ENCODE peak calls at places on chromosomes 6 and 20, in five cellular contexts. V is HCT116, P is endothelial cell of umbilical vein, N is Peyer's patch, L is lower lobe of right lung. D is an unnamed sample.

GRCh38 chr6:79353226-79353625 is 118.7 kb upstream of the HMGN3 start:
- DNase-seq in P (no peak), N (no peak), V (no peak), L (no peak), D (no peak)

GRCh38 chr6:36127462-36128016 is 2.8 kb upstream of the MAPK13 start:
- DNase-seq in P (peak; percentile 87), N (no peak), V (no peak), L (peak; percentile 86), D (no peak)

GRCh38 chr20:56627122-56628014 is 1.7 kb upstream of the TFAP2C start:
- DNase-seq in N (no peak), V (no peak), L (no peak), P (no peak), D (no peak)

GRCh38 chr6:129141499-129141898 is 258.6 kb downstream of the LAMA2 start:
- DNase-seq in N (no peak), P (no peak), L (no peak), V (no peak), D (no peak)

GRCh38 chr6:4369616-4370015 is 234.2 kb upstream of the ECI2 start:
- DNase-seq in N (no peak), V (no peak), P (peak; percentile 10), L (no peak), D (no peak)

GRCh38 chr6:4225207-4225872 is 90.0 kb upstream of the ECI2 start:
- DNase-seq in L (no peak), V (no peak), N (no peak), P (no peak), D (peak; percentile 71)

GRCh38 chr6:82251942-82252341 is 4.4 kb upstream of the IBTK start:
- DNase-seq in P (peak; percentile 62), N (no peak), V (peak; percentile 37), L (no peak), D (no peak)

GRCh38 chr6:84074988-84075781 is 41.6 kb downstream of the MRAP2 start:
- DNase-seq in V (peak; percentile 6), P (peak; percentile 59), L (no peak), N (no peak), D (no peak)

GRCh38 chr6:157989541-157990289 is 8.1 kb downstream of the SYNJ2 start:
- DNase-seq in P (peak; percentile 67), V (no peak), L (peak; percentile 59), N (no peak), D (no peak)

GRCh38 chr6:85864453-85865401 is 222.0 kb upstream of the SYNCRIP start:
- DNase-seq in L (no peak), V (no peak), P (peak; percentile 42), N (no peak), D (no peak)

GRCh38 chr20:20977786-20978185 is 128.4 kb downstream of the LINC00237 start:
- DNase-seq in P (no peak), V (no peak), N (no peak), L (no peak), D (no peak)

GRCh38 chr20:57076202-57076651 is 190.2 kb downstream of the BMP7 start:
- DNase-seq in N (no peak), L (no peak), P (no peak), V (no peak), D (no peak)

GRCh38 chr6:136921936-136922679 is at the start of gene SLC35D3:
- DNase-seq in N (no peak), V (no peak), L (peak; percentile 56), P (peak; percentile 14), D (no peak)

GRCh38 chr6:127938701-127939100 is 37.8 kb upstream of the THEMIS start:
- DNase-seq in L (no peak), N (no peak), V (peak; percentile 6), P (peak; percentile 63), D (no peak)

GRCh38 chr20:31566658-31567379 is 38.3 kb upstream of the ID1 start:
- DNase-seq in L (no peak), V (peak; percentile 75), P (no peak), N (no peak), D (no peak)

GRCh38 chr20:52621401-52621800 is 350.8 kb upstream of the TSHZ2 start:
- DNase-seq in N (no peak), V (no peak), L (no peak), P (no peak), D (no peak)

GRCh38 chr20:12722096-12722495 is 286.7 kb upstream of the SPTLC3 start:
- DNase-seq in P (no peak), L (no peak), V (no peak), N (no peak), D (no peak)

GRCh38 chr20:21259346-21259745 is 43.8 kb upstream of the XRN2 start:
- DNase-seq in L (no peak), N (no peak), P (no peak), V (no peak), D (no peak)

GRCh38 chr6:121885399-121886152 is 450.1 kb downstream of the GJA1 start:
- DNase-seq in V (no peak), L (no peak), N (no peak), P (no peak), D (peak; percentile 68)

GRCh38 chr6:54737247-54737646 is 109.3 kb upstream of the FAM83B start:
- DNase-seq in L (no peak), N (no peak), P (no peak), V (no peak), D (no peak)

GRCh38 chr20:37988555-37988954 is 44.7 kb downstream of the TTI1 start:
- DNase-seq in N (no peak), P (no peak), L (no peak), V (no peak), D (no peak)

GRCh38 chr6:141598487-141598886 is 534.2 kb upstream of the GJE1 start:
- DNase-seq in V (no peak), P (peak; percentile 44), N (no peak), L (no peak), D (no peak)

GRCh38 chr6:151058021-151058733 is 181.6 kb upstream of the AKAP12 start:
- DNase-seq in P (no peak), L (no peak), N (no peak), V (no peak), D (no peak)

GRCh38 chr6:73121421-73121993 is 103.8 kb downstream of the KHDC1L start:
- DNase-seq in L (no peak), P (peak; percentile 6), V (no peak), N (no peak), D (no peak)

GRCh38 chr6:144806222-144806621 is 521.1 kb downstream of the UTRN start:
- DNase-seq in N (no peak), V (no peak), P (no peak), L (no peak), D (no peak)

GRCh38 chr6:122692175-122692598 is 82.0 kb downstream of the PKIB start:
- DNase-seq in L (no peak), P (no peak), V (no peak), N (no peak), D (peak; percentile 27)

GRCh38 chr6:52534966-52535390 is 41.9 kb downstream of the TRAM2 start:
- DNase-seq in N (peak; percentile 34), V (no peak), P (peak; percentile 53), L (no peak), D (no peak)

GRCh38 chr6:8743146-8743745 is 307.9 kb upstream of the SLC35B3 start:
- DNase-seq in P (no peak), N (no peak), L (no peak), V (peak; percentile 8), D (no peak)
- TF ChIP-seq CTCF in P (no peak), N (no peak), L (peak; percentile 17), V (peak; percentile 1), D (no peak)

DNA sequence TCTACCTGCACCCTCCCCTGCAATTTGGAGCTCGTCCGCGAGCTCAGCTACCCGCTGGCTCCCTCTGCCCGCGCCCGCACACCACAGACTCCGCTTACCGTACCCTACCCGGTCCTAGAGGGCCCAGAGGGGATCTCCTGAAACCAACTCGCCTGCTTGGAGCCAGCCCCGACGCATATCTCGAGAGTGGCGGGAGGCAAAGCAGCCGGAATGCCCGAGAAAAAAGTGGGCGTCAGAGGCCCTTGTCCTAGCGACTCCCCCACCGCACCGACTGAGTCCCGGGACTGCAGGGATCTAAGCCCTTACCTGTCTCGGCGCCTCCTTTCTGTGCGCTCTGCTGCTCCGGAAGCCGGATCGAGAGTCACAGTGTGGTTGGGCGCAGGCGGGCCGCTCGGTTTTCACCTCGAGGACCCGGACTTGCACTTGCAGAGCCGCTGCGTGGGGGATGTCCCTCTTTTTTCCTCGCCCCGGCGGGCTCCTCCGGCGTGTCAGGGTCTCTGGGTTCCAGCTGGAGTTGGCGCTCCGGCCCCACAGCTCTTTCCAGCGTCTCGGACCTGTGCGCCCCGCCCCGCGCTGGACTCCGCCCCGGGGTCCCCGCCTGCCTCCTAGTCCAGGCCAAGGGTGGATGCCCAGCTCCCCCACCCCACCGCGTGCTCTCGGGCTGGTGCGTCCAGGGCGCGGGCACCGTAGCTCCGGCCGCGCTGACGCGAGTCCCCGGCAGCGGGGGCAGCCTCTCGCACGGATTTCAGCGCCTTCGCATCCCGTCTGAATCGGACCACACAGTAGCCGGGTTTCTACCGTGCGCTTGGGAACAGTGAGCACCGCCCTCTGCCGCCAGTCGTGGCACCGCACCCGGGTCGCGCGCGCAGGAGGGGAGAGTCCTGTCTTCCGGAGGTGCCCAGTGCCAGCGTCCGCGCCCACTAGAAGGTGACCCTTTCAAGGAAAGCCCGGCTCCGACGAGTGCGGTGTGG is at the start of gene PROKR2:
- DNase-seq in P (no peak), L (peak; percentile 42), V (no peak), N (no peak), D (no peak)
- H3K27me3 ChIP-seq in P (peaks cover 45% of the 10 kb centered on the region), L (peaks cover 51% of the 10 kb centered on the region), V (peaks cover 6% of the 10 kb centered on the region), N (no peaks in the 10 kb centered on the region), D (no peaks in the 10 kb centered on the region)

GRCh38 chr6:164690702-164691500 is 618.5 kb downstream of the C6orf118 start:
- DNase-seq in L (no peak), V (no peak), P (no peak), N (no peak), D (no peak)
- H3K9me3 ChIP-seq in L (no peaks in the 10 kb centered on the region), V (peaks cover 11% of the 10 kb centered on the region), P (no peaks in the 10 kb centered on the region), N (no peaks in the 10 kb centered on the region), D (no peaks in the 10 kb centered on the region)

GRCh38 chr20:3728876-3729275 is 3.6 kb upstream of the HSPA12B start:
- DNase-seq in N (no peak), P (no peak), L (no peak), V (no peak), D (no peak)

GRCh38 chr20:3729378-3729777 is 3.1 kb upstream of the HSPA12B start:
- DNase-seq in V (no peak), P (no peak), N (no peak), L (no peak), D (no peak)

GRCh38 chr20:3728354-3728753 is 4.1 kb upstream of the HSPA12B start:
- DNase-seq in L (no peak), N (no peak), P (no peak), V (no peak), D (no peak)

GRCh38 chr20:3729811-3730550 is 2.5 kb upstream of the HSPA12B start:
- DNase-seq in N (no peak), P (no peak), L (no peak), V (no peak), D (no peak)

DNA sequence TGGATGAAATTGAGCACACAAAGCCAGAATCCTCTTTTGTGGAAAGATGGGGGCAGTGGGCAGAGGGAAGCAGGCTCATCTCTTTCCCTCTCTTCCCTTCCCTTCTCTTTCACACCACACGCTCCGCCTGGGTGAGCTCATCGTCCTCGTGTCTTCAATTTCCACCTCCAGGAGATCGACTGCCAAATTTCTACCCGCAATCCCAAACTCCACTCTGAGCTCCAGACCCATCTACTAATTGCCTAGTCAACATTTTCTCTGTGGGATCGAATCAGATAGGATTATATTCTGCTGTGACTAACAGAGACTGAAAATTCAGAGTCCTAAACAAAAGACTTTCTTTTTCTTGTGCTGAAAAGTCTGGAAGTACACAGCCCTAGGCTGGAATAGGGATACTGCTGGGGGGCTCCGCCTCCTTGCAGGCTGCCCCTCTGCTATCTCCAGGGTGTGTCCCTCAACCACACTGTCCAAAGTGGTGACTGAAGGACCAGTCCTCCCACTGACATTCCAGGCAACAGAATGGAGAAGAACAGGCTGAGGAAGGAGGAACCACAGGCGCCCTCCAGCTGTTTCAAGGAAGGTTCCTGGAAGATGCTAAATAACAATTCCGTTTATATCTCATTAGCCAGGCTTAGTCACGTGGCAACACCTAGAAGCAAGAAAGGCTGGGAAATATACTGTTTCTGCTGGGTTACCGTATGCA is 5.0 kb upstream of the HSPA12B start:
- DNase-seq in N (no peak), P (no peak), L (no peak), V (no peak), D (peak; percentile 29)
- TF ChIP-seq CTCF in N (no peak), P (no peak), L (no peak), V (no peak), D (no peak)